ENCODE peak calls at places on chromosome 7, in nine cellular contexts. T is WERI-Rb-1, J is psoas muscle, W is mucosa of descending colon, G is PC-3, U is choroid plexus epithelial cell, C is fibroblast of lung, Z is heart right ventricle, X is astrocyte of the spinal cord. P is an unnamed sample.

GRCh38 chr7:716636-717035 is 9.9 kb upstream of the DNAAF5 start:
- DNase-seq in T (no peak), J (no peak), W (no peak), G (no peak), U (no peak), C (no peak), Z (no peak), X (no peak), P (no peak)

GRCh38 chr7:27122075-27122910 is 8.3 kb downstream of the HOXA4 start:
- DNase-seq in T (no peak), J (no peak), W (peak; percentile 86), G (no peak), U (no peak), C (peak; percentile 41), Z (no peak), X (no peak), P (no peak)

GRCh38 chr7:158028971-158029370 is 558.7 kb downstream of the PTPRN2 start:
- DNase-seq in T (no peak), J (no peak), W (no peak), G (no peak), U (no peak), C (no peak), Z (no peak), X (no peak), P (no peak)

GRCh38 chr7:100884741-100885439 is 4.6 kb downstream of the UFSP1 start:
- DNase-seq in T (no peak), J (no peak), W (peak; percentile 27), G (no peak), U (peak; percentile 23), C (no peak), Z (no peak), X (no peak), P (no peak)

GRCh38 chr7:26500749-26501352 is 209.2 kb downstream of the SNX10 start:
- DNase-seq in T (no peak), J (no peak), W (no peak), G (peak; percentile 58), U (peak; percentile 35), C (peak; percentile 52), Z (no peak), X (peak; percentile 43), P (no peak)

GRCh38 chr7:90271753-90272152 is 26.8 kb downstream of the CFAP69 start:
- DNase-seq in T (no peak), J (no peak), W (no peak), G (peak; percentile 70), U (peak; percentile 69), C (peak; percentile 72), Z (no peak), X (peak; percentile 60), P (no peak)

GRCh38 chr7:117283371-117283770 is 39.5 kb downstream of the WNT2 start:
- DNase-seq in T (no peak), J (no peak), W (no peak), G (peak; percentile 4), U (peak; percentile 62), C (peak; percentile 31), Z (no peak), X (peak; percentile 91), P (no peak)

GRCh38 chr7:158740657-158741293 is 36.2 kb upstream of the NCAPG2 start:
- DNase-seq in T (no peak), J (peak; percentile 36), W (no peak), G (peak; percentile 90), U (peak; percentile 96), C (peak; percentile 91), Z (peak; percentile 32), X (peak; percentile 98), P (no peak)

GRCh38 chr7:148697256-148697841 is 1.4 kb upstream of the CUL1 start:
- DNase-seq in T (no peak), J (peak; percentile 27), W (no peak), G (no peak), U (peak; percentile 68), C (peak; percentile 47), Z (peak; percentile 67), X (peak; percentile 20), P (no peak)

GRCh38 chr7:28358423-28358868 is 53.9 kb upstream of the CREB5 start:
- DNase-seq in T (no peak), J (no peak), W (no peak), G (peak; percentile 93), U (peak; percentile 83), C (peak; percentile 99), Z (no peak), X (peak; percentile 96), P (no peak)

GRCh38 chr7:117993377-117994003 is 120.2 kb upstream of the CTTNBP2 start:
- DNase-seq in T (peak; percentile 45), J (no peak), W (no peak), G (peak; percentile 65), U (peak; percentile 82), C (peak; percentile 40), Z (no peak), X (peak; percentile 51), P (peak; percentile 63)

GRCh38 chr7:106026101-106026500 is 63.0 kb downstream of the CDHR3 start:
- DNase-seq in T (no peak), J (no peak), W (no peak), G (no peak), U (no peak), C (no peak), Z (no peak), X (no peak), P (no peak)

GRCh38 chr7:131931368-131931767 is 374.9 kb upstream of the PODXL start:
- DNase-seq in T (no peak), J (no peak), W (no peak), G (no peak), U (no peak), C (no peak), Z (no peak), X (peak; percentile 17), P (no peak)

GRCh38 chr7:158820656-158821055 is 8.7 kb downstream of the ESYT2 start:
- DNase-seq in T (no peak), J (no peak), W (no peak), G (peak; percentile 39), U (peak; percentile 33), C (peak; percentile 42), Z (no peak), X (no peak), P (no peak)

GRCh38 chr7:86932038-86932512 is 127.4 kb downstream of the ELAPOR2 start:
- DNase-seq in T (no peak), J (no peak), W (no peak), G (peak; percentile 74), U (peak; percentile 75), C (peak; percentile 90), Z (no peak), X (peak; percentile 56), P (no peak)

DNA sequence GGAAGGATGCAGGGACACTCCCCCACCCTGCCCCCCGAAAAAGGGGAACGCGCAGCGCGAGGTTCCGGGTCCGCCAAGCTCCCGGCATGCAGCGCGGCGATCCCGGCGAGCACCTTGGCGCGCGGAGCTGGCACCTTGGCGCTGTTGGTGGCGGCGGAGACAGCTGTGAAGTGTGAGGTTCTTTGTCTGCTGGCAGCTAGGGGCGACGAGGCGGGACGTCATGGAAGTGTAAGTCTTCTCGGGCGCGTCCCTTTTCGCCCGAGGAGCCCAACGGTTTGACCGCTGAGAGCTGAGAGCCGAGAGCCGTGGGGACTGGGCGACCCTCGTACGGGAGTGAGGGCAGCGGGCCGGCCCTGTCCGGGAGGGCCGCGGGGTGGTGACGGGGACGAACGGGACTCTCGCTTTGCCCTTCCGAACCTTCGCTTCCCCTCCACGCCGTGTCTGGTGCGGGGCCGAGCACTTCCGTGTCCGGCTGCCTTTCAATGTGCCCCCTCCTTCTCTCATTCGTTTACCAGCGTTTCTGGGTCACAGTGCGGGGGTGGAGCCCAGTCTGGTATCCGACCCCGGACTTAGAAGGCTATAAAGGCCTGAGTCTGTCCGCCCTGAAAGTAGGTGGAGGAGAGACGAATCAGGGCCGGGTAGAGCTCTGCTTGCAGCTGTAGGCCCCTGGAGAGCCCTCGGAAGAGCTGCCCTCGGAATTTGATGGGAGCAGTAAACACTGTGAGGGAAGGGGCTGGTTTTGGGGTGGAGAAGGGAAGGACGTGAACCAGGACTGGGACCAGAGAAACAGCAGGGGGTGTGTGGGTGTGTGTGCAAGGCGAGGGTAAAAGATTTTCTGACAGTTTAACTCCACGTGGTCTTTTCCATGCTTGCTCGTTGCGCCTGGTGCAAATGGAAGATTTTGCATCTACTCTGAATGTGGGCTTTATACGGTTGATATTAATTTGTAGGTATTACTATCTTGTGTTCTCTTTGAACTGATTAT is at the start of gene CRCP:
- DNase-seq in T (peak; percentile 82), J (peak; percentile 84), W (peak; percentile 90), G (peak; percentile 75), U (peak; percentile 86), C (peak; percentile 84), Z (peak; percentile 79), X (peak; percentile 81), P (peak; percentile 79)
- TF ChIP-seq CTCF in T (peak; percentile 5), J (no peak), W (no peak), G (peak; percentile 48), U (peak; percentile 26), C (peak; percentile 72), Z (peak; percentile 46), X (no peak), P (no peak)

DNA sequence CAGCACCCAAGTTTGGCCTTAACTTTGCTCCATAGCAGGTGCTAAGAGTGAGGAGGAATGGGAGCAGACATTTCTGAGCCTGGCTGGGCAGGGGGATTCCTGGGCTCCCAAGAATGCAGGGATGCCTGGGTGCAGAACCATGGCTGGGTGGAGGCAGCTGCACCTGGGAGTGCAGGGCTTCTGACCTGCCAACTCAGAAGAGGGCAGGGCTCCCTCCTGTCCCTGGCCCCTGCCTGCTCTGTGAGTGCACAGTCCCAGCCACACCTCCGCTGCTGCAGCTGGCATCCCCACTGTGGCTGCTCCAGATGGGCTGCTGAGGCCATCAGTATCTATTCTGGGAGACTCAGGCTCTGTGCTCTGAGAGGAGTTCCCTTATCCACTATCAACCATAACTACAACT is 747.4 kb upstream of the VSTM2A start:
- DNase-seq in T (no peak), J (no peak), W (no peak), G (no peak), U (no peak), C (no peak), Z (no peak), X (no peak), P (peak; percentile 16)
- TF ChIP-seq CTCF in T (no peak), J (no peak), W (no peak), G (no peak), U (no peak), C (no peak), Z (no peak), X (no peak), P (no peak)

GRCh38 chr7:21717323-21717722 is 174.5 kb downstream of the DNAH11 start:
- DNase-seq in T (no peak), J (no peak), W (no peak), G (no peak), U (no peak), C (no peak), Z (no peak), X (no peak), P (no peak)

GRCh38 chr7:21719846-21720245 is 177.0 kb downstream of the DNAH11 start:
- DNase-seq in T (no peak), J (no peak), W (no peak), G (no peak), U (no peak), C (no peak), Z (no peak), X (no peak), P (no peak)

GRCh38 chr7:21724562-21724961 is 181.7 kb downstream of the DNAH11 start:
- DNase-seq in T (no peak), J (no peak), W (no peak), G (no peak), U (no peak), C (no peak), Z (no peak), X (no peak), P (no peak)

GRCh38 chr7:21722371-21722770 is 179.5 kb downstream of the DNAH11 start:
- DNase-seq in T (no peak), J (no peak), W (no peak), G (no peak), U (peak; percentile 2), C (no peak), Z (no peak), X (no peak), P (no peak)
- TF ChIP-seq CTCF in T (no peak), J (peak; percentile 8), W (no peak), G (peak; percentile 40), U (peak; percentile 20), C (peak; percentile 10), Z (no peak), X (no peak), P (peak; percentile 72)

GRCh38 chr7:155069992-155070827 is at the start of gene HTR5A:
- DNase-seq in T (peak; percentile 60), J (peak; percentile 78), W (peak; percentile 89), G (peak; percentile 75), U (peak; percentile 91), C (peak; percentile 84), Z (peak; percentile 83), X (peak; percentile 83), P (peak; percentile 61)
- TF ChIP-seq CTCF in T (peak; percentile 31), J (no peak), W (no peak), G (no peak), U (no peak), C (no peak), Z (no peak), X (no peak), P (no peak)

P was measured in glutamatergic neuron.